ENCODE peak calls at places on chromosomes 4 and X, in ten cellular contexts. W is SW480; C is naive B cell; A is aorta; S is PC-9; V is M059J; P is NAMALWA; F is neural crest cell; H is natural killer cell; J is stimulated activated CD4-positive, alpha-beta T cell treated with anti-CD3 and anti-CD28 coated beads, Interleukin-12 subunit alpha, Interleukin-12 subunit beta, amount 100 ng/mL, for 48 hours. K is an unnamed sample.

GRCh38 chr4:2284934-2285664 is 23.2 kb upstream of the MXD4 start:
- DNase-seq in W (no peak), C (no peak), A (peak; percentile 35), S (no peak), V (peak; percentile 58), P (no peak), F (no peak), H (no peak), J (no peak), K (no peak)

GRCh38 chr4:83639849-83640493 is 104.1 kb downstream of the GPAT3 start:
- DNase-seq in W (peak; percentile 47), C (peak; percentile 51), A (no peak), S (peak; percentile 56), V (peak; percentile 65), P (peak; percentile 81), F (peak; percentile 71), H (no peak), J (peak; percentile 68), K (peak; percentile 51)

GRCh38 chrX:14476169-14476568 is 53.2 kb upstream of the GLRA2 start:
- DNase-seq in W (no peak), C (no peak), A (no peak), S (no peak), V (no peak), P (no peak), F (no peak), H (no peak), J (no peak), K (no peak)

GRCh38 chr4:78424456-78424855 is 127.1 kb upstream of the ANXA3 start:
- DNase-seq in W (no peak), C (no peak), A (no peak), S (no peak), V (no peak), P (no peak), F (no peak), H (no peak), J (no peak), K (no peak)

GRCh38 chr4:175346381-175346780 is 428.2 kb downstream of the ADAM29 start:
- DNase-seq in W (no peak), C (no peak), A (no peak), S (no peak), V (peak; percentile 93), P (no peak), F (no peak), H (no peak), J (no peak), K (no peak)

GRCh38 chr4:101025755-101026154 is 321.6 kb downstream of the PPP3CA start:
- DNase-seq in W (peak; percentile 53), C (no peak), A (no peak), S (no peak), V (no peak), P (no peak), F (no peak), H (no peak), J (no peak), K (no peak)

GRCh38 chr4:157804986-157805385 is 367.8 kb downstream of the GASK1B start:
- DNase-seq in W (no peak), C (no peak), A (no peak), S (no peak), V (peak; percentile 3), P (no peak), F (no peak), H (no peak), J (no peak), K (no peak)

GRCh38 chr4:165308174-165308573 is 19.3 kb upstream of the MSMO1 start:
- DNase-seq in W (no peak), C (no peak), A (no peak), S (peak; percentile 35), V (no peak), P (no peak), F (no peak), H (no peak), J (no peak), K (no peak)

GRCh38 chr4:5940470-5941203 is 47.8 kb upstream of the CRMP1 start:
- DNase-seq in W (peak; percentile 81), C (no peak), A (no peak), S (no peak), V (no peak), P (peak; percentile 9), F (no peak), H (no peak), J (no peak), K (no peak)

GRCh38 chr4:15677507-15677988 is 4.1 kb upstream of the FAM200B start:
- DNase-seq in W (peak; percentile 40), C (no peak), A (no peak), S (peak; percentile 90), V (peak; percentile 95), P (no peak), F (no peak), H (no peak), J (no peak), K (no peak)

GRCh38 chr4:1500231-1500965 is 94.2 kb upstream of the NKX1-1 start:
- DNase-seq in W (no peak), C (no peak), A (no peak), S (no peak), V (no peak), P (peak; percentile 11), F (no peak), H (no peak), J (no peak), K (no peak)

GRCh38 chrX:108362026-108362425 is 76.2 kb downstream of the COL4A6 start:
- DNase-seq in W (no peak), C (no peak), A (no peak), S (no peak), V (no peak), P (no peak), F (no peak), H (no peak), J (no peak), K (no peak)

GRCh38 chrX:117743469-117744251 is 372.9 kb downstream of the KLHL13 start:
- DNase-seq in W (no peak), C (no peak), A (no peak), S (no peak), V (no peak), P (peak; percentile 4), F (no peak), H (no peak), J (no peak), K (no peak)

GRCh38 chr4:105060628-105061027 is 86.0 kb upstream of the TET2 start:
- DNase-seq in W (peak; percentile 10), C (peak; percentile 18), A (no peak), S (no peak), V (peak; percentile 75), P (peak; percentile 24), F (no peak), H (no peak), J (peak; percentile 22), K (peak; percentile 44)

GRCh38 chrX:57607295-57608187 is 15.7 kb downstream of the ZXDB start:
- DNase-seq in W (no peak), C (no peak), A (no peak), S (no peak), V (peak; percentile 15), P (no peak), F (no peak), H (no peak), J (no peak), K (no peak)

GRCh38 chr4:152479428-152480026 is 56.4 kb downstream of the FBXW7 start:
- DNase-seq in W (no peak), C (no peak), A (no peak), S (no peak), V (peak; percentile 2), P (no peak), F (no peak), H (no peak), J (no peak), K (no peak)

GRCh38 chr4:7831330-7831729 is 108.3 kb downstream of the AFAP1 start:
- DNase-seq in W (no peak), C (no peak), A (no peak), S (no peak), V (no peak), P (no peak), F (no peak), H (no peak), J (no peak), K (no peak)

K was measured in GM19239.